ENCODE peak calls at places on chromosomes 6 and 20, in four cellular contexts. Z is hepatocyte; S is naive thymus-derived CD4-positive, alpha-beta T cell; N is foreskin keratinocyte. C is an unnamed sample.

GRCh38 chr20:59564171-59564570 is 40.2 kb upstream of the PHACTR3 start:
- DNase-seq in Z (no peak), S (no peak), N (no peak), C (no peak)

GRCh38 chr6:7725849-7726415 is at the start of gene BMP6:
- DNase-seq in Z (peak; percentile 93), S (peak; percentile 17), N (peak; percentile 75), C (peak; percentile 27)

GRCh38 chr20:17519606-17520285 is 11.4 kb downstream of the BFSP1 start:
- DNase-seq in Z (no peak), S (no peak), N (no peak), C (no peak)

GRCh38 chr6:155381856-155382690 is 67.8 kb upstream of the TFB1M start:
- DNase-seq in Z (no peak), S (no peak), N (peak; percentile 49), C (no peak)

GRCh38 chr6:104940881-104941693 is 15.8 kb upstream of the LIN28B start:
- DNase-seq in Z (peak; percentile 88), S (no peak), N (peak; percentile 21), C (peak; percentile 20)

GRCh38 chr6:73216859-73217258 is 8.4 kb downstream of the KHDC1L start:
- DNase-seq in Z (no peak), S (no peak), N (no peak), C (no peak)

GRCh38 chr6:27754408-27754782 is 157.8 kb downstream of the OR2B2 start:
- DNase-seq in Z (no peak), S (no peak), N (no peak), C (no peak)

GRCh38 chr6:53165333-53165732 is 16.7 kb upstream of the GCM1 start:
- DNase-seq in Z (no peak), S (no peak), N (no peak), C (no peak)

GRCh38 chr6:3571206-3571815 is 114.5 kb upstream of the SLC22A23 start:
- DNase-seq in Z (no peak), S (no peak), N (no peak), C (no peak)

GRCh38 chr20:10508468-10509251 is 73.6 kb downstream of the SLX4IP start:
- DNase-seq in Z (peak; percentile 44), S (no peak), N (peak; percentile 45), C (no peak)

GRCh38 chr6:151765444-151765886 is 42.0 kb upstream of the ESR1 start:
- DNase-seq in Z (peak; percentile 77), S (peak; percentile 24), N (peak; percentile 92), C (peak; percentile 35)

GRCh38 chr6:51655517-51655916 is 431.9 kb downstream of the PKHD1 start:
- DNase-seq in Z (no peak), S (no peak), N (peak; percentile 77), C (no peak)

GRCh38 chr20:47258745-47259695 is 97.5 kb downstream of the ZMYND8 start:
- DNase-seq in Z (no peak), S (no peak), N (no peak), C (no peak)

GRCh38 chr6:135922170-135922569 is 70.7 kb downstream of the PDE7B start:
- DNase-seq in Z (peak; percentile 48), S (no peak), N (peak; percentile 95), C (no peak)

GRCh38 chr6:27893836-27894807 is 18.1 kb downstream of the OR2B2 start:
- DNase-seq in Z (peak; percentile 94), S (peak; percentile 72), N (peak; percentile 93), C (peak; percentile 76)

GRCh38 chr6:14804444-14805210 is 441.2 kb upstream of the JARID2 start:
- DNase-seq in Z (peak; percentile 84), S (no peak), N (no peak), C (no peak)

GRCh38 chr6:41047745-41048742 is 5.0 kb upstream of the APOBEC2 start:
- DNase-seq in Z (no peak), S (no peak), N (no peak), C (no peak)

GRCh38 chr6:150204705-150205472 is 62.0 kb downstream of the PPP1R14C start:
- DNase-seq in Z (no peak), S (no peak), N (no peak), C (no peak)

GRCh38 chr6:150631283-150631981 is 31.7 kb downstream of the PLEKHG1 start:
- DNase-seq in Z (no peak), S (no peak), N (no peak), C (no peak)

GRCh38 chr6:24402697-24403500 is at the start of gene MRS2:
- DNase-seq in Z (peak; percentile 94), S (peak; percentile 74), N (peak; percentile 88), C (peak; percentile 78)

GRCh38 chr6:110328231-110328630 is 29.9 kb downstream of the METTL24 start:
- DNase-seq in Z (no peak), S (no peak), N (no peak), C (no peak)

GRCh38 chr20:21019468-21019830 is 86.7 kb downstream of the LINC00237 start:
- DNase-seq in Z (no peak), S (no peak), N (no peak), C (no peak)

GRCh38 chr20:49741940-49742339 is 28.3 kb upstream of the B4GALT5 start:
- DNase-seq in Z (no peak), S (no peak), N (no peak), C (no peak)

GRCh38 chr6:122389704-122390103 is 9.7 kb upstream of the HSF2 start:
- DNase-seq in Z (no peak), S (no peak), N (no peak), C (no peak)

GRCh38 chr6:135397172-135397952 is 100.2 kb downstream of the AHI1 start:
- DNase-seq in Z (no peak), S (no peak), N (no peak), C (no peak)

GRCh38 chr20:45967551-45968080 is 4.4 kb downstream of the ZNF335 start:
- DNase-seq in Z (no peak), S (no peak), N (no peak), C (no peak)

GRCh38 chr6:152338335-152339125 is 298.6 kb downstream of the SYNE1 start:
- DNase-seq in Z (peak; percentile 52), S (peak; percentile 51), N (no peak), C (peak; percentile 44)

GRCh38 chr6:46381057-46381456 is 110.2 kb downstream of the RCAN2 start:
- DNase-seq in Z (no peak), S (no peak), N (no peak), C (no peak)

GRCh38 chr6:137316626-137317025 is 97.4 kb upstream of the IFNGR1 start:
- DNase-seq in Z (no peak), S (no peak), N (no peak), C (no peak)

GRCh38 chr6:130167655-130168054 is 55.1 kb downstream of the SAMD3 start:
- DNase-seq in Z (peak; percentile 16), S (no peak), N (peak; percentile 92), C (no peak)

GRCh38 chr6:128412680-128413079 is 107.7 kb downstream of the PTPRK start:
- DNase-seq in Z (no peak), S (no peak), N (peak; percentile 48), C (no peak)

GRCh38 chr20:21936720-21937380 is 231.4 kb downstream of the PAX1 start:
- DNase-seq in Z (no peak), S (no peak), N (peak; percentile 2), C (no peak)

GRCh38 chr6:166010585-166010984 is 157.1 kb downstream of the TBXT start:
- DNase-seq in Z (no peak), S (no peak), N (no peak), C (no peak)

GRCh38 chr20:15378151-15378550 is 1040.7 kb upstream of the FLRT3 start:
- DNase-seq in Z (no peak), S (no peak), N (no peak), C (no peak)

GRCh38 chr6:164159061-164159460 is 744.5 kb downstream of the QKI start:
- DNase-seq in Z (no peak), S (no peak), N (no peak), C (no peak)

GRCh38 chr6:841569-841968 is 148.6 kb upstream of the EXOC2 start:
- DNase-seq in Z (no peak), S (no peak), N (no peak), C (no peak)
- H3K27ac ChIP-seq in Z (no peak overlapping the region), S (no peak overlapping the region), N (no peak overlapping the region), C (no peak overlapping the region)

DNA sequence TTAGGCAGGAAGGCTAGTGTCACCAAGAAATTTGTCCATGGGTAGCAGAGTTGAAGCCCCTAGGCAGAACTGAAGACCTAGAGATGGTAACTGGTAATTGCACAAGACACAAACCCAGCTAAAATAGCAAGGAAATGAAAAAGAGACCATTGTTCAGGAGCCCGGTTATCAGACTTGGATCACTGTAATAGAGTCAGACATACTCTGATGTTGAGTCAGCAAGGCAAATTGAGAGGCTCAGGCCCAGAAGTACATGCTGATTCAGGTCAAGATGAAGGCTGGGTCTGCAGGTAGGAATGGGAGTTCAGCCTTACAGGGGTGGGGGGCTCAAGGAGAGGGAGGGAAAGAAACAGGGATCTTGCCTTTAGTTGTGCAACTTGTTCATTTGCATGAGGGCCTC is 6.5 kb upstream of the TMEM242 start:
- DNase-seq in Z (no peak), S (no peak), N (peak; percentile 85), C (no peak)
- H3K27me3 ChIP-seq in Z (peaks cover 9% of the 10 kb centered on the region), S (no peaks in the 10 kb centered on the region), N (no peaks in the 10 kb centered on the region), C (no peaks in the 10 kb centered on the region)

GRCh38 chr6:119832411-119832810 is 482.9 kb upstream of the MAN1A1 start:
- DNase-seq in Z (no peak), S (no peak), N (peak; percentile 34), C (no peak)

GRCh38 chr6:119834418-119834817 is 484.9 kb upstream of the MAN1A1 start:
- DNase-seq in Z (no peak), S (no peak), N (peak; percentile 38), C (no peak)

GRCh38 chr6:119830494-119831295 is 481.1 kb upstream of the MAN1A1 start:
- DNase-seq in Z (no peak), S (no peak), N (peak; percentile 98), C (no peak)

GRCh38 chr6:119829006-119829405 is 479.4 kb upstream of the MAN1A1 start:
- DNase-seq in Z (no peak), S (no peak), N (peak; percentile 76), C (no peak)

DNA sequence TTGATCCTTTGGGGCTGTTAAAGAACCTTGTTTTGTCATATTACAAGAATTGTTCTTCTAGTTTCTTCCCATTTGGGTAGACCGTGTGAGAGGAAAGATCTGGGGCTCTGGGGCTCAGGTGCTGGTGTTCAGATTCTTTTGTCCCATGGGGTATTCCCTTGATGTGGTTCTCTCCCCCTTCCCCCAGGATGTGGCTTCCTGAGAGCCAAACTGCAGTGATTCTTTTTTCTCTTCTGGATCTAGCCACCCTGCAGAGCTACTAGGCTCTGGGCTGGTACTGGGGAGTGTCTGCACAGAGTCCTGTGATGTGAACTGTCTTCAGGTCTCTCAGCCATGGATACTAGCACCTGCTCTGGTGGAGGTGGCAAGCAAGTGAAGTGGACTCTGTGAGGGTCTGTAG is 480.5 kb upstream of the MAN1A1 start:
- DNase-seq in Z (no peak), S (no peak), N (no peak), C (no peak)
- H3K27ac ChIP-seq in Z (no peak overlapping the region), S (no peak overlapping the region), N (peak overlapping the region; percentile 97), C (no peak overlapping the region)

DNA sequence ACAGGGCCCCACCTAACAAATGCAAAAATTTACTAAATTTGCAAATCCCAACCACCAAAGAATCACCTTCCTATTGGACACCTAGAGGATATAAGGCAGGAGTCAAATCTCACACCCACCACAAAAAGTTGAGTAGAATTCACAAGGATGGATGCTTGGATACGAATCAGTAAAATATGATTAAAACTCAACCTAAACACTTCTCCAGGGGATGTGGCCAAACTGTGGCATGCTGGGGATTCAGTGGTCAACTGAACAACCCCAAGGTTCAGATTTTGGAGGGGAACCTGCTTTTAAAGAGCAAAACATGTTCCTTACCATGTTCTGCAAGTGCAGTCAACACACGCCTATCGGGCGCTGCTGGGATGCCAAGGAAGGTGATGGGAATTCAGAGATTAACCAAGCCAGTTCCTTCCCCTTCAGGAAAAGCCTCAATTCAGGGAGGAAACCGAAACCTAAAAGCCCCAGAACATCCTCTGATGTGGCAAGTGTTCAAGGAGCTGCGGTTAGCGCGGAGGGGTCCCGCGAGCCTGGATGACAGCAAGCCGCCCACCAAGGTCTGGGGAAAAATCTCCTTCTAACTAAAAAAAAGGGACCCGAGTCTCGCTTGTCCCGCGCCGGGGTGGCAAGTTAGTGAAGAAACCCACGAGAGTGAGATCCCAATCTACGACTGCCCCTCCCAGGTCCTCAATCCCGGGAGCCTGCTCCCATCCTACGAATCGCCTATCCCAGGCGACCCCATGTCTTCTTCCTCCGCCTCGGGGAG is 893 bp downstream of the SAMHD1 start:
- DNase-seq in Z (peak; percentile 16), S (peak; percentile 47), N (peak; percentile 45), C (peak; percentile 67)
- H3K27me3 ChIP-seq in Z (no peaks in the 10 kb centered on the region), S (no peaks in the 10 kb centered on the region), N (no peaks in the 10 kb centered on the region), C (no peaks in the 10 kb centered on the region)